ENCODE peak calls at places on chromosomes 6 and 20, in eight cellular contexts. J is PC-9, Y is dorsolateral prefrontal cortex, T is choroid plexus epithelial cell, H is left lung, P is psoas muscle, Q is GM06990, V is fibroblast of mammary gland. M is an unnamed sample.

GRCh38 chr6:121800047-121800446 is 364.6 kb downstream of the GJA1 start:
- DNase-seq in J (no peak), Y (no peak), T (peak), H (no peak), P (no peak), Q (no peak), V (no peak), M (no peak)

GRCh38 chr6:43149260-43149659 is 21.8 kb upstream of the SRF start:
- DNase-seq in J (no peak), Y (no peak), T (peak), H (no peak), P (no peak), Q (no peak), V (no peak), M (no peak)

GRCh38 chr20:36941403-36941835 is 10.1 kb downstream of the SAMHD1 start:
- DNase-seq in J (no peak), Y (no peak), T (no peak), H (no peak), P (no peak), Q (no peak), V (peak), M (no peak)

GRCh38 chr20:46010491-46011405 is 2.0 kb downstream of the MMP9 start:
- DNase-seq in J (no peak), Y (no peak), T (no peak), H (no peak), P (no peak), Q (peak), V (no peak), M (no peak)

GRCh38 chr6:28634758-28635546 is 109.3 kb downstream of the GPX5 start:
- DNase-seq in J (peak), Y (peak), T (peak), H (no peak), P (no peak), Q (no peak), V (peak), M (no peak)

GRCh38 chr6:137795510-137795909 is 71.5 kb upstream of the TNFAIP3 start:
- DNase-seq in J (no peak), Y (no peak), T (no peak), H (no peak), P (no peak), Q (no peak), V (no peak), M (no peak)

GRCh38 chr6:10431423-10432164 is 16.7 kb upstream of the TFAP2A start:
- DNase-seq in J (no peak), Y (no peak), T (no peak), H (no peak), P (no peak), Q (no peak), V (no peak), M (no peak)

GRCh38 chr6:20542927-20543602 is 8.8 kb downstream of the CDKAL1 start:
- DNase-seq in J (no peak), Y (no peak), T (peak), H (no peak), P (no peak), Q (peak), V (peak), M (peak)

GRCh38 chr6:26660096-26660425 is 515 bp upstream of the ZNF322 start:
- DNase-seq in J (no peak), Y (peak), T (peak), H (no peak), P (no peak), Q (no peak), V (peak), M (no peak)

GRCh38 chr20:46624941-46625340 is 26.3 kb downstream of the SLC13A3 start:
- DNase-seq in J (no peak), Y (no peak), T (no peak), H (no peak), P (no peak), Q (no peak), V (no peak), M (no peak)

GRCh38 chr6:90294614-90294988 is 2.0 kb downstream of the BACH2 start:
- DNase-seq in J (no peak), Y (peak), T (no peak), H (no peak), P (no peak), Q (no peak), V (no peak), M (no peak)

GRCh38 chr6:147283460-147283859 is 79.2 kb downstream of the STXBP5 start:
- DNase-seq in J (no peak), Y (no peak), T (no peak), H (no peak), P (no peak), Q (no peak), V (peak), M (peak)

GRCh38 chr6:35427851-35428321 is 24.3 kb upstream of the FANCE start:
- DNase-seq in J (no peak), Y (no peak), T (peak), H (no peak), P (no peak), Q (no peak), V (peak), M (no peak)

GRCh38 chr20:7770578-7770977 is 169.7 kb downstream of the HAO1 start:
- DNase-seq in J (no peak), Y (no peak), T (peak), H (no peak), P (no peak), Q (peak), V (peak), M (no peak)

GRCh38 chr6:24734166-24734565 is 15.2 kb upstream of the C6orf62 start:
- DNase-seq in J (no peak), Y (no peak), T (no peak), H (no peak), P (no peak), Q (no peak), V (no peak), M (no peak)

GRCh38 chr20:41245086-41245707 is 72.3 kb downstream of the ZHX3 start:
- DNase-seq in J (no peak), Y (peak), T (peak), H (no peak), P (no peak), Q (peak), V (peak), M (no peak)

GRCh38 chr20:18653736-18654447 is 66.0 kb downstream of the DTD1 start:
- DNase-seq in J (no peak), Y (no peak), T (no peak), H (no peak), P (no peak), Q (no peak), V (no peak), M (no peak)

GRCh38 chr6:35216832-35217811 is 3.4 kb downstream of the SCUBE3 start:
- DNase-seq in J (no peak), Y (no peak), T (no peak), H (no peak), P (no peak), Q (no peak), V (no peak), M (no peak)

GRCh38 chr6:98824163-98824906 is 10.0 kb upstream of the POU3F2 start:
- DNase-seq in J (no peak), Y (peak), T (no peak), H (no peak), P (no peak), Q (no peak), V (no peak), M (no peak)

GRCh38 chr6:157984686-157985225 is 3.1 kb downstream of the SYNJ2 start:
- DNase-seq in J (no peak), Y (no peak), T (no peak), H (no peak), P (no peak), Q (no peak), V (no peak), M (no peak)

GRCh38 chr20:56003966-56004365 is 1.4 kb downstream of the CBLN4 start:
- DNase-seq in J (no peak), Y (peak), T (no peak), H (no peak), P (peak), Q (no peak), V (no peak), M (no peak)

GRCh38 chr6:94127716-94128115 is 708.4 kb upstream of the EPHA7 start:
- DNase-seq in J (no peak), Y (no peak), T (peak), H (no peak), P (no peak), Q (no peak), V (no peak), M (no peak)

GRCh38 chr20:34310481-34311117 is 7.4 kb upstream of the AHCY start:
- DNase-seq in J (no peak), Y (no peak), T (no peak), H (no peak), P (no peak), Q (no peak), V (no peak), M (no peak)

GRCh38 chr6:328184-328670 is 35.9 kb downstream of the DUSP22 start:
- DNase-seq in J (no peak), Y (no peak), T (peak), H (peak), P (peak), Q (peak), V (peak), M (peak)

GRCh38 chr6:17589402-17590116 is 10.5 kb upstream of the FAM8A1 start:
- DNase-seq in J (peak), Y (peak), T (peak), H (peak), P (no peak), Q (no peak), V (peak), M (peak)

GRCh38 chr6:7528565-7528964 is 12.9 kb upstream of the DSP start:
- DNase-seq in J (no peak), Y (no peak), T (peak), H (no peak), P (no peak), Q (no peak), V (peak), M (no peak)

GRCh38 chr6:88984152-88984551 is 20.7 kb upstream of the RNGTT start:
- DNase-seq in J (no peak), Y (no peak), T (no peak), H (no peak), P (no peak), Q (no peak), V (no peak), M (no peak)

GRCh38 chr20:19512886-19513285 is 245.2 kb upstream of the RIN2 start:
- DNase-seq in J (no peak), Y (no peak), T (no peak), H (no peak), P (no peak), Q (no peak), V (no peak), M (no peak)

GRCh38 chr6:138293996-138294395 is 75.7 kb upstream of the PBOV1 start:
- DNase-seq in J (no peak), Y (no peak), T (no peak), H (no peak), P (no peak), Q (no peak), V (no peak), M (no peak)

GRCh38 chr20:5168582-5169396 is 42.0 kb downstream of the CDS2 start:
- DNase-seq in J (peak), Y (no peak), T (peak), H (no peak), P (peak), Q (no peak), V (peak), M (no peak)

GRCh38 chr6:137264308-137265075 is 45.3 kb upstream of the IFNGR1 start:
- DNase-seq in J (no peak), Y (no peak), T (no peak), H (no peak), P (peak), Q (no peak), V (peak), M (peak)

GRCh38 chr6:89591745-89592144 is 46.8 kb downstream of the LYRM2 start:
- DNase-seq in J (no peak), Y (no peak), T (no peak), H (no peak), P (no peak), Q (no peak), V (no peak), M (no peak)

GRCh38 chr20:25984933-25985332 is 288.3 kb upstream of the ZNF337 start:
- DNase-seq in J (no peak), Y (no peak), T (peak), H (peak), P (peak), Q (no peak), V (peak), M (peak)

GRCh38 chr20:57361517-57361916 is 10.5 kb downstream of the RAE1 start:
- DNase-seq in J (no peak), Y (no peak), T (peak), H (no peak), P (no peak), Q (no peak), V (peak), M (peak)

GRCh38 chr20:47440857-47441773 is 60.6 kb upstream of the NCOA3 start:
- DNase-seq in J (peak), Y (no peak), T (no peak), H (no peak), P (no peak), Q (no peak), V (peak), M (no peak)

GRCh38 chr20:18718129-18718528 is 95.5 kb upstream of the SCP2D1 start:
- DNase-seq in J (no peak), Y (no peak), T (no peak), H (no peak), P (no peak), Q (no peak), V (no peak), M (no peak)

GRCh38 chr6:133952815-133953633 is at the start of gene TBPL1:
- DNase-seq in J (peak), Y (peak), T (peak), H (peak), P (peak), Q (peak), V (peak), M (peak)

DNA sequence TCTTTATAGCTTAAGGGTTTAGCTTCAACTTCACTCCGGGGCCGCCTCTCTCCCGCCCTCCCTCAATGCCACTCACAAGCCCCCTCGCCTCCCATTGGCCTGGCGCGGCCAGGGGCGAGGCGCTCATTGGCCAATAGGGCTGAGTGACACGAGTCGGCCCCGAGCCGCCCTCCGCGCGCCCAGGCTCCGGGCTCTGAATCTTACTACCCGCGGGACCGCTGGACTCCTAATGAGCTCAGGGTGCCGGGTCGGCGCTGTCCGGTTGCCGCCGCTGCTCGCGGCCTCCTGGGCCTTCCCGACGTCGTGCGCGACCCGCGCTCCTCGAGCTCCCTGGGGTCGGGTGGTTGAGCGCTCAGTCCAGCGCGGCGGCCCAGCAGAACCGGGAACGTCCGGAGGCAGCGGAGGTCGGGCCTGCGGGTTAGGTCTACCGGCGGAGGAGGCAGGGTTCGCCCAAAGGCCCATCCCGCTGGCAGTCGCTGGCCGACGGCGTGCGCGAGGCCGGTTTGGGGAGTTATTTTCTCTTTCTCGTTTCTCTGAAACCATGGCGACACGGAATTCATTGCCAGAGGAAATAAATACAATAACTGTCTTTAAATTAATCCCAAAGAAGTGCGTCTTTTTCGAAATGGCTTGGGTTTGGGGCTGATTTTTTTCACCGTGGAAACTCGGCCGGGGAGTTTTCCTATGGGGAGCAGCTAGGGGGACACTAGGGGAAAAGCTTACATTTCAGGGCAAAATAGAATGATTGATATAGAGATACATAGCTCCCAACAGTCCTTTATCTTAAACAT is at the start of gene SIM1:
- DNase-seq in J (no peak), Y (no peak), T (peak), H (no peak), P (peak), Q (peak), V (peak), M (peak)
- H3K4me3 ChIP-seq in J (no peak), Y (peak), T (peak), H (no peak), P (peak), Q (no peak), V (peak), M (peak)

GRCh38 chr6:12290490-12290820 is 294 bp downstream of the EDN1 start:
- DNase-seq in J (no peak), Y (no peak), T (no peak), H (no peak), P (no peak), Q (no peak), V (no peak), M (no peak)

GRCh38 chr6:12291083-12291784 is 1.1 kb downstream of the EDN1 start:
- DNase-seq in J (no peak), Y (no peak), T (no peak), H (no peak), P (no peak), Q (peak), V (no peak), M (no peak)

GRCh38 chr6:12289655-12290489 is at the start of gene EDN1:
- DNase-seq in J (peak), Y (peak), T (peak), H (peak), P (peak), Q (peak), V (peak), M (no peak)

GRCh38 chr6:12288211-12288618 is 1.9 kb upstream of the EDN1 start:
- DNase-seq in J (peak), Y (no peak), T (no peak), H (no peak), P (peak), Q (no peak), V (no peak), M (no peak)

DNA sequence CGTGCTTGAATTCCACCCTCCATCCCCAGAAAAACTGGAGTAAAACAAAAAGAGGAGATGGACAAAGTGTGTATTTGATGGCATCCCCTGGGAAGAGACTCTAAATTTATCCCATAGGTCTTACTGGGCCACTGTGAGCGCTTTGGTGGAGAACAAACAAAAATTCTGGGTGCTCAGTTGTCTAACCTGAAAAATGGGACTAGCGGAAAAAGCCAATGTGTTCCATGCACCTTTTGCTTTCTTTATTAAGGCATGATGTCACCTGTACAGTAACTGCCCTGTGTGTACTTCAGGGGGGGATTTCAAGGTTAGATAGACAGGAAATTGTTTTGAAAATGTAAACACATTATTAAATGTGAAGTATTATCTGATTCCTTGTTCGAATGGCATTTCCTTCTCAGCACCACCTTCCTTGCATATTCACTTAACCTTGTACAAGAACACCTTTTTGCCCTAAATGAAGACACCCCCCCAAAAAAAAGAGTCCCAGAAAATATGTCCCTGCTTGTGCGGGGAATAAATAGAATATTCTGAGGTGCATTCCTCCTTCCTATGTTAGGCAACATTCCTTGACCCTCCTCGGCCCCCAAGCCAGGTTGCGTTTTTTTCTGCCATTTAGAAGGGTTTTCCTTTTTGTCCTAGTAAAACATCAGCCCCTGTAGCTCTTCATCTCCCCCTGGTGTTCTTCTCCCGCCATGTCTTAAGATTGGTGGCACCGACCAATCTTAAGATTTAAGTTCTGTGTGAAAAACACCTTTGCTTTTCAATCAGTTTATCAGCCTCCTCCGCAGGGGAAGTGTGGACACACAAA is 1.1 kb upstream of the EDN1 start:
- DNase-seq in J (peak), Y (no peak), T (peak), H (peak), P (no peak), Q (peak), V (peak), M (no peak)
- TF ChIP-seq CTCF in J (peak), Y (peak), T (peak), H (peak), P (peak), Q (peak), V (peak), M (peak)

GRCh38 chr6:167094820-167095637 is 27.9 kb upstream of the CCR6 start:
- DNase-seq in J (no peak), Y (no peak), T (no peak), H (no peak), P (no peak), Q (peak), V (no peak), M (no peak)

GRCh38 chr6:167093406-167093921 is 29.4 kb upstream of the CCR6 start:
- DNase-seq in J (no peak), Y (no peak), T (no peak), H (no peak), P (no peak), Q (peak), V (no peak), M (no peak)

GRCh38 chr6:167092672-167093339 is 30.1 kb upstream of the CCR6 start:
- DNase-seq in J (no peak), Y (no peak), T (no peak), H (no peak), P (no peak), Q (peak), V (no peak), M (no peak)

GRCh38 chr6:167094436-167094819 is 28.5 kb upstream of the CCR6 start:
- DNase-seq in J (no peak), Y (no peak), T (no peak), H (no peak), P (no peak), Q (no peak), V (no peak), M (no peak)

GRCh38 chr6:167093922-167094432 is 28.9 kb upstream of the CCR6 start:
- DNase-seq in J (no peak), Y (no peak), T (no peak), H (no peak), P (no peak), Q (peak), V (no peak), M (no peak)
- H3K4me3 ChIP-seq in J (no peak), Y (peak), T (no peak), H (no peak), P (peak), Q (peak), V (no peak), M (no peak)

GRCh38 chr6:30830438-30830837 is 53.9 kb upstream of the DDR1 start:
- DNase-seq in J (no peak), Y (no peak), T (no peak), H (no peak), P (no peak), Q (no peak), V (no peak), M (no peak)

GRCh38 chr6:30826961-30827342 is 57.4 kb upstream of the DDR1 start:
- DNase-seq in J (peak), Y (no peak), T (no peak), H (no peak), P (peak), Q (no peak), V (no peak), M (no peak)

GRCh38 chr6:30829016-30829415 is 55.3 kb upstream of the DDR1 start:
- DNase-seq in J (no peak), Y (no peak), T (no peak), H (no peak), P (no peak), Q (no peak), V (no peak), M (no peak)

GRCh38 chr6:30828027-30828962 is 56.0 kb upstream of the DDR1 start:
- DNase-seq in J (peak), Y (peak), T (peak), H (peak), P (peak), Q (peak), V (peak), M (peak)

DNA sequence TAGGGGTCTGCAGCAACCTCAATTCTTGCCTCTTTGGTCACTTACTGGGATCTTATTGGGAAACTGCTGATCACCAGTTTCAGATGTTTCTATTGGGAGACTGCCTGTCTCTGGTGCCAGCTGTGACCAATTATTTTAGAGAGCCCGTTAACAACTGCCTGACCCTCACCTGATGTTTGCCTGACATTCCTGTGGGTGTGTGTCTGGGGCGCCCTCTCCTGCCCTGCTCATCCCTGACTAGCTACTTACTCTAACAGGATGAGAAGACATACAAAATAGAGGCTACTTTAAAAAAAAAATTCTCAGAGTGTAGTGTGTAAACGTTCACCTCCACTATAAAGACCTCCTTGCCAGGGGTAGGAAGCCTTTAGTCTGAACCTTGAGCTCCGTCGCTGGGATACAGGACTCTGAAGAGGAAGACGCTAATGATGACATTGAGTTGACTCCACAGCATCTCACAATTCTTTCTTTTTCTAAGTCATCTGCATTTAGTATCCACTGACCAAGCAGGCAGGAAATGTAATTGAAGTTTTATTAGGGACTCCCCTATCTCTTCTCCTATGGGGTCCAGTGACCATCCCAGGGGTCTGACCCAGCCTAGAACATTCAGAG is 54.6 kb upstream of the DDR1 start:
- DNase-seq in J (no peak), Y (no peak), T (no peak), H (no peak), P (no peak), Q (no peak), V (no peak), M (no peak)
- TF ChIP-seq CTCF in J (no peak), Y (no peak), T (no peak), H (no peak), P (no peak), Q (peak), V (no peak), M (no peak)